ENCODE peak calls at places on chromosomes 4 and X, in six cellular contexts. A is HEK293T, C is Right ventricle myocardium inferior, I is kidney tubule cell, L is adrenal gland, B is glomerular endothelial cell. X is an unnamed sample.

GRCh38 chr4:133149364-133149695 is 236 bp downstream of the PCDH10 start:
- DNase-seq in A (no peak), C (no peak), I (no peak), L (no peak), B (no peak), X (no peak)

GRCh38 chrX:9542106-9542764 is 77.4 kb downstream of the TBL1X start:
- DNase-seq in A (peak; percentile 50), C (no peak), I (no peak), L (peak; percentile 44), B (no peak), X (no peak)

GRCh38 chrX:68428431-68428830 is 4.9 kb downstream of the OPHN1 start:
- DNase-seq in A (no peak), C (no peak), I (peak; percentile 62), L (no peak), B (no peak), X (no peak)

GRCh38 chrX:132615396-132616131 is 126.7 kb upstream of the MBNL3 start:
- DNase-seq in A (peak; percentile 68), C (no peak), I (peak; percentile 39), L (peak; percentile 47), B (no peak), X (no peak)

GRCh38 chr4:81756042-81756441 is 284.3 kb upstream of the RASGEF1B start:
- DNase-seq in A (no peak), C (no peak), I (no peak), L (no peak), B (no peak), X (no peak)

GRCh38 chr4:169620846-169621228 is 459 bp downstream of the CLCN3 start:
- DNase-seq in A (no peak), C (no peak), I (peak; percentile 32), L (peak; percentile 30), B (no peak), X (no peak)

GRCh38 chr4:107380836-107381438 is 339.1 kb downstream of the PAPSS1 start:
- DNase-seq in A (no peak), C (peak; percentile 58), I (no peak), L (no peak), B (no peak), X (no peak)

GRCh38 chr4:76712564-76712963 is 185.4 kb downstream of the SOWAHB start:
- DNase-seq in A (no peak), C (no peak), I (no peak), L (no peak), B (no peak), X (no peak)

GRCh38 chrX:128754130-128754529 is 701.9 kb upstream of the ACTRT1 start:
- DNase-seq in A (no peak), C (no peak), I (no peak), L (no peak), B (no peak), X (no peak)

GRCh38 chr4:88738714-88739366 is 41.2 kb upstream of the NAP1L5 start:
- DNase-seq in A (no peak), C (no peak), I (no peak), L (no peak), B (no peak), X (no peak)

GRCh38 chrX:141989134-141989533 is 85.4 kb downstream of the MAGEC1 start:
- DNase-seq in A (no peak), C (no peak), I (no peak), L (no peak), B (no peak), X (no peak)

GRCh38 chr4:139619644-139620043 is 46.0 kb upstream of the MGST2 start:
- DNase-seq in A (peak; percentile 45), C (no peak), I (peak; percentile 44), L (peak; percentile 26), B (no peak), X (no peak)

GRCh38 chr4:2793578-2793919 is 664 bp downstream of the SH3BP2 start:
- DNase-seq in A (no peak), C (peak; percentile 83), I (peak; percentile 77), L (peak; percentile 70), B (no peak), X (peak; percentile 41)

GRCh38 chrX:19373034-19373891 is 29.5 kb downstream of the PDHA1 start:
- DNase-seq in A (no peak), C (no peak), I (no peak), L (no peak), B (no peak), X (no peak)

GRCh38 chrX:48180811-48181210 is 15.8 kb downstream of the SSX5 start:
- DNase-seq in A (no peak), C (no peak), I (no peak), L (no peak), B (no peak), X (no peak)

GRCh38 chrX:95505721-95506120 is 1178.9 kb upstream of the DIAPH2 start:
- DNase-seq in A (no peak), C (no peak), I (no peak), L (no peak), B (no peak), X (no peak)

GRCh38 chr4:107747748-107748486 is 27.9 kb upstream of the PAPSS1 start:
- DNase-seq in A (no peak), C (no peak), I (no peak), L (no peak), B (no peak), X (no peak)

GRCh38 chrX:97846228-97846627 is 962.5 kb downstream of the RPA4 start:
- DNase-seq in A (no peak), C (no peak), I (no peak), L (no peak), B (no peak), X (no peak)

GRCh38 chr4:526189-526909 is 27.3 kb downstream of the PIGG start:
- DNase-seq in A (no peak), C (no peak), I (no peak), L (no peak), B (no peak), X (no peak)

GRCh38 chr4:1973661-1974060 is 35.1 kb downstream of the NELFA start:
- DNase-seq in A (no peak), C (no peak), I (no peak), L (no peak), B (no peak), X (no peak)